ENCODE peak calls at places on chromosomes 2 and 18, in five cellular contexts. K is transverse colon, V is fibroblast of mammary gland, Q is stomach, X is HL-60. G is an unnamed sample.

GRCh38 chr2:189125195-189125594 is 54.4 kb downstream of the COL5A2 start:
- DNase-seq in K (no peak), V (no peak), Q (no peak), X (no peak), G (no peak)

GRCh38 chr2:205930209-205930608 is 155.8 kb downstream of the INO80D start:
- DNase-seq in K (no peak), V (peak), Q (no peak), X (no peak), G (peak)

GRCh38 chr18:61669320-61669719 is 223.5 kb downstream of the RNF152 start:
- DNase-seq in K (no peak), V (peak), Q (no peak), X (no peak), G (peak)

GRCh38 chr2:206477296-206477695 is 34.0 kb downstream of the ADAM23 start:
- DNase-seq in K (no peak), V (peak), Q (no peak), X (no peak), G (no peak)

GRCh38 chr2:9629222-9630000 is 1.4 kb downstream of the YWHAQ start:
- DNase-seq in K (no peak), V (peak), Q (no peak), X (peak), G (peak)

GRCh38 chr2:2528801-2529200 is 197.7 kb upstream of the MYT1L start:
- DNase-seq in K (no peak), V (no peak), Q (no peak), X (no peak), G (no peak)

GRCh38 chr2:70962885-70963878 is 15.2 kb upstream of the ANKRD53 start:
- DNase-seq in K (no peak), V (no peak), Q (no peak), X (no peak), G (no peak)

GRCh38 chr2:42794271-42795046 is 2.1 kb upstream of the HAAO start:
- DNase-seq in K (peak), V (peak), Q (no peak), X (no peak), G (peak)

GRCh38 chr2:106159867-106160785 is 34.0 kb downstream of the UXS1 start:
- DNase-seq in K (no peak), V (no peak), Q (no peak), X (no peak), G (no peak)

GRCh38 chr18:10453885-10454772 is at the start of gene APCDD1:
- DNase-seq in K (peak), V (no peak), Q (peak), X (no peak), G (no peak)

GRCh38 chr18:6333981-6334380 is 80.7 kb downstream of the L3MBTL4 start:
- DNase-seq in K (no peak), V (no peak), Q (no peak), X (no peak), G (no peak)

GRCh38 chr2:127012215-127012614 is 94.7 kb downstream of the BIN1 start:
- DNase-seq in K (no peak), V (peak), Q (no peak), X (no peak), G (no peak)

GRCh38 chr2:241933175-241933911 is 63.8 kb downstream of the RTP5 start:
- DNase-seq in K (peak), V (peak), Q (peak), X (no peak), G (peak)

GRCh38 chr18:63963610-63964256 is 6.1 kb upstream of the SERPINB8 start:
- DNase-seq in K (peak), V (peak), Q (peak), X (peak), G (peak)

GRCh38 chr18:46271488-46271887 is 167.3 kb downstream of the HAUS1 start:
- DNase-seq in K (no peak), V (no peak), Q (no peak), X (no peak), G (no peak)

GRCh38 chr2:98454500-98455235 is 10.0 kb downstream of the INPP4A start:
- DNase-seq in K (no peak), V (peak), Q (no peak), X (peak), G (no peak)

GRCh38 chr2:289362-290089 is 1.6 kb upstream of the ALKAL2 start:
- DNase-seq in K (peak), V (peak), Q (peak), X (no peak), G (no peak)

GRCh38 chr18:12564378-12564777 is 93.5 kb downstream of the SPIRE1 start:
- DNase-seq in K (no peak), V (no peak), Q (no peak), X (no peak), G (no peak)

GRCh38 chr2:128424806-128425205 is 106.1 kb upstream of the HS6ST1 start:
- DNase-seq in K (peak), V (no peak), Q (peak), X (no peak), G (no peak)

GRCh38 chr2:58535182-58535581 is 294.1 kb upstream of the FANCL start:
- DNase-seq in K (no peak), V (no peak), Q (no peak), X (no peak), G (no peak)

GRCh38 chr18:48826806-48827205 is 124.0 kb downstream of the SMAD7 start:
- DNase-seq in K (no peak), V (no peak), Q (peak), X (no peak), G (no peak)

GRCh38 chr2:160419776-160420521 is 73.7 kb downstream of the RBMS1 start:
- DNase-seq in K (no peak), V (peak), Q (no peak), X (no peak), G (peak)

GRCh38 chr2:30230479-30230854 is 867 bp upstream of the LBH start:
- DNase-seq in K (no peak), V (no peak), Q (no peak), X (no peak), G (no peak)

GRCh38 chr2:110741491-110741980 is 9.2 kb downstream of the ACOXL start:
- DNase-seq in K (no peak), V (no peak), Q (no peak), X (no peak), G (no peak)

GRCh38 chr2:205706769-205707375 is 24.6 kb downstream of the NRP2 start:
- DNase-seq in K (peak), V (peak), Q (no peak), X (peak), G (peak)

GRCh38 chr2:127007652-127008051 is 99.3 kb downstream of the BIN1 start:
- DNase-seq in K (no peak), V (peak), Q (no peak), X (no peak), G (peak)

GRCh38 chr2:154710685-154711084 is 12.2 kb downstream of the KCNJ3 start:
- DNase-seq in K (no peak), V (no peak), Q (no peak), X (no peak), G (no peak)

GRCh38 chr2:82120120-82120519 is 1815.6 kb upstream of the LRRTM1 start:
- DNase-seq in K (no peak), V (no peak), Q (no peak), X (no peak), G (no peak)

GRCh38 chr18:79524181-79525078 is 128.7 kb downstream of the NFATC1 start:
- DNase-seq in K (no peak), V (no peak), Q (no peak), X (peak), G (no peak)

GRCh38 chr18:44521673-44522032 is 159.0 kb upstream of the SETBP1 start:
- DNase-seq in K (no peak), V (peak), Q (no peak), X (no peak), G (no peak)

GRCh38 chr2:222256250-222256649 is 42.5 kb downstream of the PAX3 start:
- DNase-seq in K (no peak), V (no peak), Q (no peak), X (no peak), G (no peak)

GRCh38 chr18:68417826-68418225 is 297.1 kb downstream of the TMX3 start:
- DNase-seq in K (no peak), V (peak), Q (no peak), X (no peak), G (peak)

GRCh38 chr2:103361712-103362111 is 599.9 kb downstream of the TMEM182 start:
- DNase-seq in K (no peak), V (no peak), Q (no peak), X (no peak), G (no peak)

GRCh38 chr2:219777388-219777787 is 150.0 kb downstream of the SLC4A3 start:
- DNase-seq in K (no peak), V (no peak), Q (no peak), X (no peak), G (no peak)

GRCh38 chr2:115083216-115083615 is 640.8 kb downstream of the DPP10 start:
- DNase-seq in K (no peak), V (no peak), Q (no peak), X (no peak), G (no peak)
- TF ChIP-seq CTCF in K (no peak), V (no peak), Q (no peak), X (no peak), G (no peak)

DNA sequence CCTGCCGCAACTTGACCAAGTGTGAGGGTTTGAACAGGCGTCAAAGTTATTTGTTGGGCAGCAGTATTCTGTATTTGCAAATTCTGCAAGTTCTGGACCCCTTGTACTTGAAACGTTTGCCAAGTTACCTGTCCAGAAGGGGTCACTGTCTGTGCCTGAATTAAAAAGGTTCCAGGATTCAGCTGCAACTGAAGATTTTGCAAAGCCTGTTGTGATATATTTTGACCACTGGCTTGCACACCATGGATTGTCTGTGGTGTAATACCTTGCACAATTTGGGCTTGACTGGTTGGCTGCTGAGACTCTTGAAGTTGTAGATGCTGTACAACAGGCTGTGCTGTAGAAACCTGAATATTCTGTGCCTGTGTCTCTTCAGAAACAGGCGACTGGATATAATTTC is 10.2 kb downstream of the SP3 start:
- DNase-seq in K (no peak), V (no peak), Q (no peak), X (peak), G (no peak)
- TF ChIP-seq CTCF in K (no peak), V (peak), Q (no peak), X (no peak), G (peak)

GRCh38 chr2:231308631-231309414 is 86.7 kb upstream of the B3GNT7 start:
- DNase-seq in K (no peak), V (peak), Q (no peak), X (no peak), G (peak)

GRCh38 chr2:231308219-231308618 is 87.3 kb upstream of the B3GNT7 start:
- DNase-seq in K (no peak), V (no peak), Q (no peak), X (no peak), G (no peak)

GRCh38 chr2:231306791-231307440 is 88.6 kb upstream of the B3GNT7 start:
- DNase-seq in K (peak), V (no peak), Q (no peak), X (no peak), G (no peak)

GRCh38 chr2:231315896-231316295 is 79.6 kb upstream of the B3GNT7 start:
- DNase-seq in K (no peak), V (no peak), Q (no peak), X (no peak), G (no peak)

DNA sequence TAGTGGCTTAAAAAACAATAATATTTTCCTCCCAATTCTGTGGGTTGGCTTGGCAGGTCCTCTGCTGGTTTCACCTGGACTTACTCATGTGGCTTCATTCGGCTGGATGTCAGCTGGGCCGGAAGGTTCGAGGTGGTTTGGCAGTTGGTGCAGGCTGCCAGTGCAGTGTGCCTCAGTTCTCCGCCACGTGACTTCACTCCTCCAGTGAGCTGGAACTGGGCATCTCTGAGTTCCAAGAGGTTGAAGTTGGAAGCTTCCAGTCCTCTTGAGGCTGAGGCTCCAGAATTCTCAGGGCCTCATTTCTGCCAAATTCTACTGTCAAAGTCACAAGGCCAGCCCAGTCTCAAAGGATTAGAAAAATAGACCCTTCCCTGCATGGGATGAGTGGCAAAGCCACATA is 83.4 kb upstream of the B3GNT7 start:
- DNase-seq in K (no peak), V (no peak), Q (peak), X (no peak), G (no peak)
- TF ChIP-seq CTCF in K (no peak), V (no peak), Q (no peak), X (no peak), G (no peak)

GRCh38 chr2:52810460-52810859 is 957.1 kb upstream of the CHAC2 start:
- DNase-seq in K (no peak), V (peak), Q (no peak), X (no peak), G (peak)
- TF ChIP-seq CTCF in K (no peak), V (peak), Q (no peak), X (no peak), G (peak)

GRCh38 chr2:15230599-15231192 is 330.4 kb downstream of the NBAS start:
- DNase-seq in K (no peak), V (no peak), Q (no peak), X (no peak), G (no peak)
- TF ChIP-seq CTCF in K (no peak), V (no peak), Q (no peak), X (no peak), G (no peak)

GRCh38 chr2:19046986-19047780 is 311.2 kb downstream of the OSR1 start:
- DNase-seq in K (no peak), V (peak), Q (no peak), X (no peak), G (no peak)

GRCh38 chr2:19048593-19049264 is 309.7 kb downstream of the OSR1 start:
- DNase-seq in K (peak), V (peak), Q (peak), X (no peak), G (no peak)

GRCh38 chr2:19050354-19050753 is 308.1 kb downstream of the OSR1 start:
- DNase-seq in K (no peak), V (no peak), Q (no peak), X (no peak), G (no peak)

GRCh38 chr2:19051238-19051831 is 307.1 kb downstream of the OSR1 start:
- DNase-seq in K (no peak), V (no peak), Q (no peak), X (no peak), G (no peak)
- TF ChIP-seq CTCF in K (no peak), V (no peak), Q (no peak), X (no peak), G (no peak)

DNA sequence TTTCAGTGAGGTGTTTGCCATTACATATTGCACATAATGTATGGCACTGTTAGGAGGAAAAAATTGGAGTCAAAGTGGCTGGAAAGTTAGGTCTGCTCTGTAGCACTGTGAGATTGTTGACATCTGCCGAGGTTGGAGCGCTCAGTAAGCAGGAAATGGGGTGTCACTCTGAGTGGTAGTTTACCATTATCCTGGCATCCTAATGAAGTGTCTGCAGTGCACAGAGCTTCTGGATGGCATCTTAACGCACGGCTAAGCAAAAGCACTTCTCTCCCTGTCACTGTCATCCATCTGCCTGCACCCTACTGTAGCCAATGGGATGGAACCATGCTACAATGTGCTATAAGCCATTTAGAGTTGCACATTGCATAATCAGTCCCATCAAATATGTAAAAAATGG is 561.9 kb downstream of the ARHGAP15 start:
- DNase-seq in K (no peak), V (no peak), Q (no peak), X (no peak), G (no peak)
- TF ChIP-seq CTCF in K (no peak), V (no peak), Q (no peak), X (no peak), G (no peak)

DNA sequence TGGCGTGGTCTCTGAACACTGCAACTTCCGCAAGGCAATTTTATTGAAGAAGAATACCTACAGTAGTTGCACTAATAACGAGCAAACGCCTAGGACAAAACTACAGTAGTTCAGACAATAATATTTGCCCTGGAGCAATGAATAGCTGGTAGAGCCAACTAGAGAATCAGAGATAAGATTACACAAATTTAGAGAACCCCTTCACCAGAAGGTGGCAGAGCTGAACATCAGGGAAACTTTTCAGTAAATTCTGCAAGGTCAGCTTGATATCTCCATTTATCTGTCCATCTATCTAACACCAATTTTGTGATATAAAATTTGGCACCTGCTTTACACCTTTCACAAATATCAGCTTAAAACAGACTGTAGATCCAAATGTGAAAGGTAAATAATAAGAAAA is 43.8 kb downstream of the CDH19 start:
- DNase-seq in K (no peak), V (peak), Q (no peak), X (peak), G (no peak)
- TF ChIP-seq CTCF in K (peak), V (peak), Q (no peak), X (no peak), G (no peak)

GRCh38 chr2:25955869-25956535 is 26.3 kb downstream of the KIF3C start:
- DNase-seq in K (no peak), V (no peak), Q (no peak), X (peak), G (no peak)
- TF ChIP-seq CTCF in K (no peak), V (no peak), Q (no peak), X (peak), G (peak)

G was measured in HFFc6.